ENCODE peak calls at places on chromosome 15, in ten cellular contexts. D, J, C, W, G, H, N, A, X and F are unnamed samples.

GRCh38 chr15:43930079-43930478 is 103.3 kb downstream of the WDR76 start:
- DNase-seq in D (no peak), J (no peak), C (no peak), W (no peak), G (no peak), H (no peak), N (peak), A (no peak), X (peak), F (no peak)

GRCh38 chr15:67120839-67121540 is 55.6 kb downstream of the SMAD3 start:
- DNase-seq in D (peak), J (peak), C (peak), W (peak), G (no peak), H (peak), N (peak), A (peak), X (peak), F (peak)

GRCh38 chr15:90307661-90308060 is 42.2 kb downstream of the NGRN start:
- DNase-seq in D (no peak), J (no peak), C (no peak), W (no peak), G (no peak), H (no peak), N (no peak), A (no peak), X (no peak), F (no peak)

GRCh38 chr15:67089218-67090193 is 24.1 kb downstream of the SMAD3 start:
- DNase-seq in D (peak), J (no peak), C (no peak), W (no peak), G (no peak), H (no peak), N (peak), A (no peak), X (peak), F (no peak)

GRCh38 chr15:66226736-66227135 is 26.8 kb downstream of the MEGF11 start:
- DNase-seq in D (no peak), J (no peak), C (no peak), W (no peak), G (no peak), H (no peak), N (no peak), A (no peak), X (no peak), F (no peak)

GRCh38 chr15:81504170-81504905 is 130.3 kb upstream of the TMC3 start:
- DNase-seq in D (peak), J (no peak), C (no peak), W (no peak), G (no peak), H (no peak), N (peak), A (no peak), X (peak), F (no peak)

GRCh38 chr15:73934281-73934680 is 8.0 kb downstream of the LOXL1 start:
- DNase-seq in D (no peak), J (peak), C (no peak), W (no peak), G (no peak), H (no peak), N (no peak), A (no peak), X (no peak), F (no peak)

GRCh38 chr15:62782100-62782791 is 260.3 kb upstream of the TPM1 start:
- DNase-seq in D (peak), J (peak), C (no peak), W (peak), G (no peak), H (no peak), N (peak), A (no peak), X (peak), F (no peak)